ENCODE peak calls at places on chromosomes 16 and 17, in ten cellular contexts. A, W, H, Y, M, X, S, C, R and G are unnamed samples.

GRCh38 chr17:39016193-39017153 is 49.3 kb upstream of the FBXO47 start:
- DNase-seq in A (no peak), W (peak), H (peak), Y (no peak), M (no peak), X (no peak), S (no peak), C (no peak), R (no peak), G (no peak)

GRCh38 chr17:64771980-64772844 is 110.1 kb upstream of the SMURF2 start:
- DNase-seq in A (no peak), W (no peak), H (no peak), Y (no peak), M (no peak), X (no peak), S (no peak), C (no peak), R (no peak), G (no peak)

GRCh38 chr16:68347605-68348004 is 36.8 kb downstream of the PRMT7 start:
- DNase-seq in A (no peak), W (no peak), H (no peak), Y (no peak), M (no peak), X (no peak), S (no peak), C (no peak), R (no peak), G (no peak)

GRCh38 chr17:210402-210801 is 29.0 kb upstream of the DOC2B start:
- DNase-seq in A (no peak), W (no peak), H (no peak), Y (no peak), M (no peak), X (no peak), S (no peak), C (no peak), R (no peak), G (no peak)

GRCh38 chr16:12553191-12553590 is 250.5 kb downstream of the CPPED1 start:
- DNase-seq in A (no peak), W (no peak), H (no peak), Y (no peak), M (no peak), X (no peak), S (no peak), C (no peak), R (no peak), G (no peak)

GRCh38 chr17:48100591-48101011 is 677 bp downstream of the CBX1 start:
- DNase-seq in A (peak), W (no peak), H (peak), Y (peak), M (no peak), X (no peak), S (peak), C (peak), R (peak), G (no peak)

GRCh38 chr16:83624436-83625120 is 183.2 kb upstream of the HSBP1 start:
- DNase-seq in A (no peak), W (no peak), H (no peak), Y (no peak), M (no peak), X (no peak), S (no peak), C (no peak), R (peak), G (no peak)

GRCh38 chr17:27224526-27225315 is 69.2 kb upstream of the WSB1 start:
- DNase-seq in A (no peak), W (no peak), H (peak), Y (no peak), M (no peak), X (no peak), S (no peak), C (no peak), R (no peak), G (no peak)

GRCh38 chr17:49523706-49524472 is 28.8 kb downstream of the NGFR start:
- DNase-seq in A (no peak), W (no peak), H (peak), Y (peak), M (no peak), X (no peak), S (peak), C (no peak), R (no peak), G (no peak)

GRCh38 chr16:66798162-66798561 is 3.2 kb downstream of the TERB1 start:
- DNase-seq in A (no peak), W (no peak), H (no peak), Y (no peak), M (no peak), X (no peak), S (no peak), C (no peak), R (no peak), G (no peak)

GRCh38 chr17:67022451-67022810 is 21.9 kb upstream of the CACNG1 start:
- DNase-seq in A (no peak), W (no peak), H (no peak), Y (no peak), M (no peak), X (no peak), S (no peak), C (no peak), R (no peak), G (no peak)

GRCh38 chr16:57020651-57021050 is 31.3 kb downstream of the NLRC5 start:
- DNase-seq in A (no peak), W (no peak), H (no peak), Y (no peak), M (no peak), X (no peak), S (no peak), C (no peak), R (no peak), G (no peak)

GRCh38 chr17:57639381-57639780 is 105.7 kb downstream of the CCDC182 start:
- DNase-seq in A (no peak), W (no peak), H (no peak), Y (no peak), M (no peak), X (no peak), S (no peak), C (no peak), R (no peak), G (no peak)

GRCh38 chr17:31549121-31549524 is 157.6 kb downstream of the RAB11FIP4 start:
- DNase-seq in A (no peak), W (no peak), H (no peak), Y (no peak), M (no peak), X (no peak), S (no peak), C (no peak), R (no peak), G (no peak)

GRCh38 chr17:77316191-77316641 is 175.4 kb downstream of the SEC14L1 start:
- DNase-seq in A (no peak), W (no peak), H (peak), Y (peak), M (no peak), X (no peak), S (peak), C (no peak), R (peak), G (no peak)

GRCh38 chr17:16449121-16449570 is 33.8 kb downstream of the TRPV2 start:
- DNase-seq in A (no peak), W (no peak), H (no peak), Y (no peak), M (no peak), X (no peak), S (no peak), C (no peak), R (no peak), G (no peak)

GRCh38 chr17:79374807-79375206 is 236.0 kb downstream of the RBFOX3 start:
- DNase-seq in A (no peak), W (no peak), H (no peak), Y (no peak), M (no peak), X (no peak), S (no peak), C (no peak), R (no peak), G (no peak)

GRCh38 chr16:85151603-85152413 is 39.5 kb upstream of the CIBAR2 start:
- DNase-seq in A (no peak), W (no peak), H (peak), Y (no peak), M (no peak), X (no peak), S (no peak), C (peak), R (no peak), G (no peak)

GRCh38 chr16:2036200-2036966 is 9.7 kb downstream of the NHERF2 start:
- DNase-seq in A (no peak), W (no peak), H (no peak), Y (peak), M (no peak), X (no peak), S (no peak), C (no peak), R (no peak), G (no peak)

GRCh38 chr17:75983501-75984181 is 4.6 kb downstream of the TEN1 start:
- DNase-seq in A (no peak), W (peak), H (peak), Y (peak), M (no peak), X (no peak), S (no peak), C (peak), R (peak), G (no peak)

GRCh38 chr17:17466511-17466910 is 10.3 kb upstream of the MED9 start:
- DNase-seq in A (no peak), W (no peak), H (no peak), Y (no peak), M (no peak), X (no peak), S (no peak), C (no peak), R (no peak), G (no peak)

GRCh38 chr17:65243838-65244237 is 106.7 kb downstream of the RGS9 start:
- DNase-seq in A (no peak), W (no peak), H (peak), Y (peak), M (no peak), X (no peak), S (peak), C (peak), R (peak), G (no peak)

GRCh38 chr17:39461911-39462641 is 790 bp downstream of the CDK12 start:
- DNase-seq in A (peak), W (no peak), H (peak), Y (peak), M (no peak), X (no peak), S (no peak), C (peak), R (peak), G (no peak)

GRCh38 chr16:27127293-27127692 is 60.6 kb downstream of the C16orf82 start:
- DNase-seq in A (no peak), W (no peak), H (no peak), Y (no peak), M (no peak), X (no peak), S (no peak), C (no peak), R (no peak), G (no peak)

GRCh38 chr17:38701504-38702165 is 3.4 kb upstream of the MLLT6 start:
- DNase-seq in A (no peak), W (no peak), H (peak), Y (no peak), M (peak), X (no peak), S (peak), C (no peak), R (peak), G (no peak)

GRCh38 chr17:20706752-20707372 is 127.3 kb downstream of the CDRT15L2 start:
- DNase-seq in A (no peak), W (no peak), H (no peak), Y (no peak), M (no peak), X (no peak), S (no peak), C (no peak), R (no peak), G (no peak)

GRCh38 chr16:48834576-48834975 is 224.6 kb upstream of the N4BP1 start:
- DNase-seq in A (no peak), W (no peak), H (no peak), Y (peak), M (no peak), X (no peak), S (no peak), C (no peak), R (peak), G (no peak)

GRCh38 chr17:6257339-6257738 is 177.6 kb downstream of the AIPL1 start:
- DNase-seq in A (no peak), W (no peak), H (peak), Y (no peak), M (no peak), X (no peak), S (peak), C (no peak), R (peak), G (no peak)

GRCh38 chr16:8751481-8752311 is 45.7 kb downstream of the TMEM186 start:
- DNase-seq in A (no peak), W (no peak), H (peak), Y (peak), M (no peak), X (no peak), S (peak), C (peak), R (peak), G (no peak)

GRCh38 chr17:33739714-33740113 is 446.6 kb upstream of the ASIC2 start:
- DNase-seq in A (no peak), W (no peak), H (no peak), Y (no peak), M (no peak), X (no peak), S (no peak), C (no peak), R (no peak), G (no peak)

GRCh38 chr16:57092786-57093301 is 461 bp downstream of the CPNE2 start:
- DNase-seq in A (peak), W (no peak), H (no peak), Y (peak), M (no peak), X (peak), S (no peak), C (no peak), R (peak), G (no peak)

GRCh38 chr16:85615014-85615851 is 2.1 kb downstream of the GSE1 start:
- DNase-seq in A (no peak), W (peak), H (peak), Y (peak), M (no peak), X (no peak), S (peak), C (no peak), R (peak), G (no peak)

GRCh38 chr16:57994778-57995177 is 5.7 kb downstream of the ZNF319 start:
- DNase-seq in A (no peak), W (peak), H (no peak), Y (peak), M (no peak), X (no peak), S (peak), C (no peak), R (peak), G (no peak)

GRCh38 chr17:50271173-50271750 is 3.0 kb upstream of the TMEM92 start:
- DNase-seq in A (no peak), W (no peak), H (no peak), Y (no peak), M (no peak), X (no peak), S (no peak), C (no peak), R (no peak), G (no peak)

GRCh38 chr17:66331038-66331816 is 28.8 kb downstream of the PRKCA start:
- DNase-seq in A (no peak), W (peak), H (no peak), Y (no peak), M (no peak), X (no peak), S (no peak), C (no peak), R (no peak), G (no peak)

GRCh38 chr17:50710650-50711049 is 2.9 kb upstream of the ANKRD40 start:
- DNase-seq in A (no peak), W (no peak), H (no peak), Y (no peak), M (no peak), X (no peak), S (no peak), C (no peak), R (no peak), G (no peak)